ENCODE peak calls at places on chromosome 14, in nine cellular contexts. One of them, this sample, is unnamed.

GRCh38 chr14:38210168-38210567 is 2.5 kb downstream of the SSTR1 start:
- DNase-seq in upper lobe of right lung: no peak
- DNase-seq in lower leg skin: no peak
- DNase-seq in GM10248: no peak
- DNase-seq in HFFc6: peak; percentile 94
- DNase-seq in choroid plexus epithelial cell: no peak
- DNase-seq in esophagus squamous epithelium: no peak
- DNase-seq in left ventricle myocardium inferior: no peak
- DNase-seq in glutamatergic neuron: peak; percentile 22
- DNase-seq in this sample: no peak

GRCh38 chr14:59283380-59283779 is 94.9 kb downstream of the DAAM1 start:
- DNase-seq in upper lobe of right lung: no peak
- DNase-seq in lower leg skin: no peak
- DNase-seq in GM10248: no peak
- DNase-seq in HFFc6: no peak
- DNase-seq in choroid plexus epithelial cell: peak; percentile 63
- DNase-seq in esophagus squamous epithelium: no peak
- DNase-seq in left ventricle myocardium inferior: no peak
- DNase-seq in glutamatergic neuron: no peak
- DNase-seq in this sample: no peak

GRCh38 chr14:32507029-32507984 is 178.2 kb downstream of the AKAP6 start:
- DNase-seq in upper lobe of right lung: no peak
- DNase-seq in lower leg skin: no peak
- DNase-seq in GM10248: no peak
- DNase-seq in HFFc6: peak; percentile 76
- DNase-seq in choroid plexus epithelial cell: peak; percentile 91
- DNase-seq in esophagus squamous epithelium: no peak
- DNase-seq in left ventricle myocardium inferior: no peak
- DNase-seq in glutamatergic neuron: no peak
- DNase-seq in this sample: no peak

GRCh38 chr14:20356422-20356821 is 13.0 kb downstream of the PARP2 start:
- DNase-seq in upper lobe of right lung: no peak
- DNase-seq in lower leg skin: no peak
- DNase-seq in GM10248: no peak
- DNase-seq in HFFc6: no peak
- DNase-seq in choroid plexus epithelial cell: peak; percentile 15
- DNase-seq in esophagus squamous epithelium: no peak
- DNase-seq in left ventricle myocardium inferior: no peak
- DNase-seq in glutamatergic neuron: no peak
- DNase-seq in this sample: no peak

GRCh38 chr14:104968541-104969401 is 9.4 kb downstream of the AHNAK2 start:
- DNase-seq in upper lobe of right lung: no peak
- DNase-seq in lower leg skin: peak; percentile 86
- DNase-seq in GM10248: no peak
- DNase-seq in HFFc6: peak; percentile 24
- DNase-seq in choroid plexus epithelial cell: peak; percentile 37
- DNase-seq in esophagus squamous epithelium: no peak
- DNase-seq in left ventricle myocardium inferior: no peak
- DNase-seq in glutamatergic neuron: peak; percentile 28
- DNase-seq in this sample: no peak

GRCh38 chr14:96205059-96205993 is 687 bp downstream of the BDKRB2 start:
- DNase-seq in upper lobe of right lung: no peak
- DNase-seq in lower leg skin: no peak
- DNase-seq in GM10248: no peak
- DNase-seq in HFFc6: no peak
- DNase-seq in choroid plexus epithelial cell: no peak
- DNase-seq in esophagus squamous epithelium: no peak
- DNase-seq in left ventricle myocardium inferior: no peak
- DNase-seq in glutamatergic neuron: no peak
- DNase-seq in this sample: no peak

GRCh38 chr14:22265319-22266140 is 323.5 kb downstream of the DAD1 start:
- DNase-seq in upper lobe of right lung: no peak
- DNase-seq in lower leg skin: no peak
- DNase-seq in GM10248: no peak
- DNase-seq in HFFc6: no peak
- DNase-seq in choroid plexus epithelial cell: peak; percentile 66
- DNase-seq in esophagus squamous epithelium: no peak
- DNase-seq in left ventricle myocardium inferior: no peak
- DNase-seq in glutamatergic neuron: no peak
- DNase-seq in this sample: no peak

GRCh38 chr14:61564623-61565091 is 130.7 kb upstream of the HIF1A start:
- DNase-seq in upper lobe of right lung: no peak
- DNase-seq in lower leg skin: no peak
- DNase-seq in GM10248: no peak
- DNase-seq in HFFc6: peak; percentile 92
- DNase-seq in choroid plexus epithelial cell: peak; percentile 93
- DNase-seq in esophagus squamous epithelium: no peak
- DNase-seq in left ventricle myocardium inferior: no peak
- DNase-seq in glutamatergic neuron: no peak
- DNase-seq in this sample: peak; percentile 26

GRCh38 chr14:45426685-45427282 is 173.8 kb upstream of the MIS18BP1 start:
- DNase-seq in upper lobe of right lung: no peak
- DNase-seq in lower leg skin: no peak
- DNase-seq in GM10248: peak; percentile 29
- DNase-seq in HFFc6: peak; percentile 37
- DNase-seq in choroid plexus epithelial cell: peak; percentile 65
- DNase-seq in esophagus squamous epithelium: no peak
- DNase-seq in left ventricle myocardium inferior: no peak
- DNase-seq in glutamatergic neuron: no peak
- DNase-seq in this sample: peak; percentile 13

GRCh38 chr14:66359500-66359899 is 126.7 kb upstream of the CCDC196 start:
- DNase-seq in upper lobe of right lung: no peak
- DNase-seq in lower leg skin: no peak
- DNase-seq in GM10248: peak; percentile 40
- DNase-seq in HFFc6: peak; percentile 22
- DNase-seq in choroid plexus epithelial cell: peak; percentile 88
- DNase-seq in esophagus squamous epithelium: no peak
- DNase-seq in left ventricle myocardium inferior: no peak
- DNase-seq in glutamatergic neuron: no peak
- DNase-seq in this sample: peak; percentile 31

GRCh38 chr14:40697221-40697620 is 909.5 kb upstream of the LRFN5 start:
- DNase-seq in upper lobe of right lung: no peak
- DNase-seq in lower leg skin: no peak
- DNase-seq in GM10248: no peak
- DNase-seq in HFFc6: no peak
- DNase-seq in choroid plexus epithelial cell: no peak
- DNase-seq in esophagus squamous epithelium: no peak
- DNase-seq in left ventricle myocardium inferior: no peak
- DNase-seq in glutamatergic neuron: no peak
- DNase-seq in this sample: no peak

GRCh38 chr14:52077261-52077984 is 8.6 kb upstream of the NID2 start:
- DNase-seq in upper lobe of right lung: no peak
- DNase-seq in lower leg skin: no peak
- DNase-seq in GM10248: no peak
- DNase-seq in HFFc6: no peak
- DNase-seq in choroid plexus epithelial cell: peak; percentile 62
- DNase-seq in esophagus squamous epithelium: no peak
- DNase-seq in left ventricle myocardium inferior: no peak
- DNase-seq in glutamatergic neuron: no peak
- DNase-seq in this sample: no peak

GRCh38 chr14:60680511-60680910 is 31.2 kb upstream of the SIX1 start:
- DNase-seq in upper lobe of right lung: no peak
- DNase-seq in lower leg skin: no peak
- DNase-seq in GM10248: no peak
- DNase-seq in HFFc6: no peak
- DNase-seq in choroid plexus epithelial cell: no peak
- DNase-seq in esophagus squamous epithelium: no peak
- DNase-seq in left ventricle myocardium inferior: no peak
- DNase-seq in glutamatergic neuron: no peak
- DNase-seq in this sample: no peak

GRCh38 chr14:35821546-35822411 is 4.4 kb upstream of the BRMS1L start:
- DNase-seq in upper lobe of right lung: no peak
- DNase-seq in lower leg skin: no peak
- DNase-seq in GM10248: peak; percentile 17
- DNase-seq in HFFc6: peak; percentile 36
- DNase-seq in choroid plexus epithelial cell: peak; percentile 64
- DNase-seq in esophagus squamous epithelium: no peak
- DNase-seq in left ventricle myocardium inferior: no peak
- DNase-seq in glutamatergic neuron: no peak
- DNase-seq in this sample: no peak

GRCh38 chr14:64688028-64688427 is 16.2 kb upstream of the PLEKHG3 start:
- DNase-seq in upper lobe of right lung: no peak
- DNase-seq in lower leg skin: no peak
- DNase-seq in GM10248: no peak
- DNase-seq in HFFc6: no peak
- DNase-seq in choroid plexus epithelial cell: no peak
- DNase-seq in esophagus squamous epithelium: no peak
- DNase-seq in left ventricle myocardium inferior: no peak
- DNase-seq in glutamatergic neuron: no peak
- DNase-seq in this sample: no peak

DNA sequence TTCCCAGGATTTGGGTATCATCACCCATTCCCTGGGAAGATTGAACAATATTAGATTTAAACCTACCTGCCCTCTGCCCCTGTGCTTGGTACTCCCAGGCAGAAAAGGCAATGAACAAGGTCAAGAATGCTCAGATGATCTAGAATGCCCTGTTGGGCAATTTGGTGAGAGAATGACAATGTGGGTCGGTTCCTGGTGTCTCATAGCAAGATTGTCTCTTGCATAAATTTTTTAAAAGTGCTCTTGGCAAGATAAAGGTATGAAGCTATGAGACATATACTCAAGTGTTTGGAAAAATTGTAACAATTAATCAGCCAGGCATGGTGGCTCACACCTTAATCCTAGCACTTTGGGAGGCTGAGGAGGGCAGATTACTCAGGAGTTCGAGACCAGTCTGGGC is 86.0 kb upstream of the OTX2 start:
- DNase-seq in upper lobe of right lung: no peak
- DNase-seq in lower leg skin: no peak
- DNase-seq in GM10248: no peak
- DNase-seq in HFFc6: no peak
- DNase-seq in choroid plexus epithelial cell: no peak
- DNase-seq in esophagus squamous epithelium: no peak
- DNase-seq in left ventricle myocardium inferior: no peak
- DNase-seq in glutamatergic neuron: no peak
- DNase-seq in this sample: no peak
- TF ChIP-seq CTCF in upper lobe of right lung: no peak
- TF ChIP-seq CTCF in lower leg skin: no peak
- TF ChIP-seq CTCF in GM10248: no peak
- TF ChIP-seq CTCF in HFFc6: no peak
- TF ChIP-seq CTCF in choroid plexus epithelial cell: no peak
- TF ChIP-seq CTCF in esophagus squamous epithelium: no peak
- TF ChIP-seq CTCF in left ventricle myocardium inferior: no peak
- TF ChIP-seq CTCF in glutamatergic neuron: no peak
- TF ChIP-seq CTCF in this sample: no peak

GRCh38 chr14:75579882-75580281 is 1.5 kb downstream of the FLVCR2 start:
- DNase-seq in upper lobe of right lung: no peak
- DNase-seq in lower leg skin: no peak
- DNase-seq in GM10248: no peak
- DNase-seq in HFFc6: no peak
- DNase-seq in choroid plexus epithelial cell: no peak
- DNase-seq in esophagus squamous epithelium: no peak
- DNase-seq in left ventricle myocardium inferior: peak; percentile 31
- DNase-seq in glutamatergic neuron: no peak
- DNase-seq in this sample: no peak

GRCh38 chr14:75578099-75578785 is at the start of gene FLVCR2:
- DNase-seq in upper lobe of right lung: peak; percentile 94
- DNase-seq in lower leg skin: peak; percentile 81
- DNase-seq in GM10248: peak; percentile 83
- DNase-seq in HFFc6: peak; percentile 41
- DNase-seq in choroid plexus epithelial cell: peak; percentile 87
- DNase-seq in esophagus squamous epithelium: no peak
- DNase-seq in left ventricle myocardium inferior: peak; percentile 86
- DNase-seq in glutamatergic neuron: peak; percentile 55
- DNase-seq in this sample: peak; percentile 80

GRCh38 chr14:75577090-75577489 is 1.3 kb upstream of the FLVCR2 start:
- DNase-seq in upper lobe of right lung: no peak
- DNase-seq in lower leg skin: no peak
- DNase-seq in GM10248: no peak
- DNase-seq in HFFc6: no peak
- DNase-seq in choroid plexus epithelial cell: no peak
- DNase-seq in esophagus squamous epithelium: no peak
- DNase-seq in left ventricle myocardium inferior: no peak
- DNase-seq in glutamatergic neuron: no peak
- DNase-seq in this sample: no peak

GRCh38 chr14:75577724-75578098 is 709 bp upstream of the FLVCR2 start:
- DNase-seq in upper lobe of right lung: peak; percentile 92
- DNase-seq in lower leg skin: peak; percentile 82
- DNase-seq in GM10248: peak; percentile 88
- DNase-seq in HFFc6: peak; percentile 71
- DNase-seq in choroid plexus epithelial cell: peak; percentile 92
- DNase-seq in esophagus squamous epithelium: peak; percentile 40
- DNase-seq in left ventricle myocardium inferior: peak; percentile 87
- DNase-seq in glutamatergic neuron: peak; percentile 83
- DNase-seq in this sample: peak; percentile 80

GRCh38 chr14:75578786-75579781 is 664 bp downstream of the FLVCR2 start:
- DNase-seq in upper lobe of right lung: peak; percentile 69
- DNase-seq in lower leg skin: peak; percentile 28
- DNase-seq in GM10248: no peak
- DNase-seq in HFFc6: peak; percentile 37
- DNase-seq in choroid plexus epithelial cell: peak; percentile 29
- DNase-seq in esophagus squamous epithelium: no peak
- DNase-seq in left ventricle myocardium inferior: no peak
- DNase-seq in glutamatergic neuron: no peak
- DNase-seq in this sample: no peak
- TF ChIP-seq CTCF in upper lobe of right lung: peak; percentile 26
- TF ChIP-seq CTCF in lower leg skin: no peak
- TF ChIP-seq CTCF in GM10248: no peak
- TF ChIP-seq CTCF in HFFc6: peak; percentile 58
- TF ChIP-seq CTCF in choroid plexus epithelial cell: peak; percentile 24
- TF ChIP-seq CTCF in esophagus squamous epithelium: peak; percentile 22
- TF ChIP-seq CTCF in left ventricle myocardium inferior: peak; percentile 39
- TF ChIP-seq CTCF in glutamatergic neuron: no peak
- TF ChIP-seq CTCF in this sample: no peak

GRCh38 chr14:53855574-53855973 is 101.1 kb downstream of the BMP4 start:
- DNase-seq in upper lobe of right lung: no peak
- DNase-seq in lower leg skin: no peak
- DNase-seq in GM10248: no peak
- DNase-seq in HFFc6: no peak
- DNase-seq in choroid plexus epithelial cell: no peak
- DNase-seq in esophagus squamous epithelium: no peak
- DNase-seq in left ventricle myocardium inferior: no peak
- DNase-seq in glutamatergic neuron: no peak
- DNase-seq in this sample: no peak
- TF ChIP-seq CTCF in upper lobe of right lung: no peak
- TF ChIP-seq CTCF in lower leg skin: no peak
- TF ChIP-seq CTCF in GM10248: no peak
- TF ChIP-seq CTCF in HFFc6: no peak
- TF ChIP-seq CTCF in choroid plexus epithelial cell: no peak
- TF ChIP-seq CTCF in esophagus squamous epithelium: no peak
- TF ChIP-seq CTCF in left ventricle myocardium inferior: no peak
- TF ChIP-seq CTCF in glutamatergic neuron: no peak
- TF ChIP-seq CTCF in this sample: no peak

DNA sequence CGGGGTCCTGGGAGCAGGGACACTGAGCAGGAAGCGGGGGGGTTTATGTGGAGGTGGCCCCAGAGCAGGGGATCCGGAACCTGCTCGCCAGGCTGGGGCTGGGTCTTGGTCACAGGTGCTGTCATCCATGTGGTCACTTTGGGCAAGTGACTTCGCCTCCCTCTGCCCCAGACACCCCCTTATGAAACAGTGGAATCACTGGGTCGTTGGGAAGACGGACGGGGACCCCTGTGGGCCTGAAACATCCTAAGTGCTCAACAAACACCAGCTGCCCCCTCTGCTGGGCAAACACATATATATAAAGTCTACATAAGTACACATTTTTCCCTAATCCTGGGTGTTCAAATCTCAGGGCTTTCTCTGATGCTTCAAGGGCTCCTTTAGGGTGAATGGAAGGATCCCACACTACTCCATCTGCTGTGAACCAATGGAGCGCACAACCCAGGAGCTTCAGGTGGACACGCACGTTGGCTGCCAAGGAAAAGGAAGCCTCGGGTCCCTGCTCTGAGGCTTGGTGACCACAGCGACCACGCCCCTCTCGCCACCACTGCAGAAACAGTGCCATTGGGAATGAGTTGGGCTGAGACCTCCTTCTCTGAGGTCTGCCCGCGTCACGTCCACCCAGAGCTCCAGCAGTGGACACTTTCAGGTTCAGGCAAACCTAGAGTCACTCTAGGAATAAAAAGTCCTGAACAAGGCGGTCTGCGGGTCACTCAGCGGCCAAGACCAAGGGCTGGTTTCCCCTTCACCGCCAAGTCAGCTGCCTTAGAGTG is 54.6 kb downstream of the CDC42BPB start:
- DNase-seq in upper lobe of right lung: no peak
- DNase-seq in lower leg skin: no peak
- DNase-seq in GM10248: no peak
- DNase-seq in HFFc6: no peak
- DNase-seq in choroid plexus epithelial cell: no peak
- DNase-seq in esophagus squamous epithelium: no peak
- DNase-seq in left ventricle myocardium inferior: no peak
- DNase-seq in glutamatergic neuron: no peak
- DNase-seq in this sample: no peak
- TF ChIP-seq CTCF in upper lobe of right lung: no peak
- TF ChIP-seq CTCF in lower leg skin: no peak
- TF ChIP-seq CTCF in GM10248: no peak
- TF ChIP-seq CTCF in HFFc6: peak; percentile 34
- TF ChIP-seq CTCF in choroid plexus epithelial cell: peak; percentile 35
- TF ChIP-seq CTCF in esophagus squamous epithelium: no peak
- TF ChIP-seq CTCF in left ventricle myocardium inferior: no peak
- TF ChIP-seq CTCF in glutamatergic neuron: no peak
- TF ChIP-seq CTCF in this sample: no peak